ENCODE peak calls at places on chromosomes 1 and 21, in ten cellular contexts. O is GM23248, G is MM.1S, R is hepatocyte, W is PC-3, N is SK-N-SH, V is HCT116, S is PC-9, J is Karpas-422, Z is GM23338. E is an unnamed sample. For H3K9me2, the result is how much of the 10 kb centered on the place peaks cover.

GRCh38 chr1:81144240-81144639 is 656.5 kb upstream of the ADGRL2 start:
- DNase-seq in Z (peak), J (no peak), G (no peak), N (no peak), W (no peak), V (no peak), O (no peak), R (no peak), S (no peak), E (no peak)

GRCh38 chr1:224675589-224675988 is 59.5 kb downstream of the CNIH3 start:
- DNase-seq in G (no peak), W (no peak), Z (no peak), J (no peak), N (no peak), V (no peak), S (no peak), O (no peak), R (no peak), E (no peak)

GRCh38 chr1:101438359-101438758 is 201.5 kb downstream of the S1PR1 start:
- DNase-seq in S (no peak), G (peak), Z (peak), W (peak), R (peak), V (no peak), O (peak), N (no peak), J (peak), E (peak)

GRCh38 chr1:182383037-182383661 is 8.4 kb downstream of the GLUL start:
- DNase-seq in R (no peak), Z (no peak), W (no peak), J (no peak), G (no peak), O (no peak), V (no peak), N (no peak), S (no peak), E (no peak)

GRCh38 chr1:41360074-41361027 is 883 bp upstream of the FOXO6 start:
- DNase-seq in G (no peak), O (no peak), Z (peak), R (peak), W (peak), N (no peak), S (peak), J (no peak), V (no peak), E (no peak)

GRCh38 chr1:162670928-162671663 is 38.8 kb downstream of the DDR2 start:
- DNase-seq in R (no peak), O (peak), S (no peak), N (no peak), Z (no peak), J (no peak), G (no peak), W (peak), V (no peak), E (no peak)

GRCh38 chr1:228810855-228811654 is 75.8 kb downstream of the RHOU start:
- DNase-seq in S (no peak), Z (no peak), V (no peak), N (no peak), O (no peak), J (no peak), W (no peak), R (no peak), G (peak), E (no peak)

GRCh38 chr1:218613105-218613504 is 268.0 kb downstream of the TGFB2 start:
- DNase-seq in O (no peak), N (no peak), J (no peak), S (no peak), V (no peak), G (no peak), Z (peak), W (peak), R (no peak), E (no peak)

GRCh38 chr1:231844986-231845502 is 218.5 kb downstream of the DISC1 start:
- DNase-seq in J (no peak), S (no peak), W (peak), N (no peak), R (no peak), O (no peak), V (no peak), Z (no peak), G (no peak), E (peak)

GRCh38 chr1:22216210-22216883 is 73.5 kb upstream of the WNT4 start:
- DNase-seq in W (no peak), J (no peak), R (peak), Z (no peak), O (peak), G (no peak), V (no peak), N (no peak), S (no peak), E (no peak)

GRCh38 chr1:197725044-197725443 is 50.2 kb downstream of the DENND1B start:
- DNase-seq in S (no peak), G (no peak), Z (peak), J (peak), W (peak), N (no peak), R (no peak), V (peak), O (peak), E (peak)

GRCh38 chr1:198584163-198584562 is 43.7 kb upstream of the ATP6V1G3 start:
- DNase-seq in G (no peak), W (no peak), S (no peak), Z (peak), J (no peak), O (no peak), N (no peak), V (no peak), R (no peak), E (no peak)

GRCh38 chr1:192546596-192547199 is 28.9 kb upstream of the RGS1 start:
- DNase-seq in O (no peak), R (no peak), N (no peak), G (no peak), S (no peak), J (no peak), V (no peak), Z (no peak), W (no peak), E (no peak)

GRCh38 chr1:101996830-101997485 is at the start of gene OLFM3:
- DNase-seq in S (peak), J (no peak), W (no peak), G (no peak), Z (peak), R (peak), V (no peak), O (peak), N (peak), E (no peak)

GRCh38 chr1:11044849-11045427 is 2.1 kb downstream of the MASP2 start:
- DNase-seq in N (no peak), R (no peak), O (no peak), Z (no peak), G (no peak), V (no peak), S (no peak), W (no peak), J (no peak), E (no peak)

GRCh38 chr1:171793656-171794055 is 12.2 kb downstream of the METTL13 start:
- DNase-seq in Z (no peak), V (no peak), W (no peak), O (peak), R (no peak), G (no peak), J (no peak), N (no peak), S (no peak), E (no peak)

GRCh38 chr1:1906185-1907097 is 8.6 kb upstream of the CALML6 start:
- DNase-seq in J (peak), O (peak), R (peak), W (peak), S (peak), N (peak), Z (peak), V (peak), G (peak), E (peak)

GRCh38 chr1:177858222-177858894 is 111.5 kb downstream of the SEC16B start:
- DNase-seq in Z (no peak), J (no peak), O (peak), S (no peak), N (no peak), R (peak), W (no peak), V (no peak), G (no peak), E (no peak)

GRCh38 chr1:217274927-217275616 is 355.8 kb downstream of the GPATCH2 start:
- DNase-seq in W (peak), O (peak), V (no peak), S (no peak), J (no peak), R (no peak), Z (no peak), G (no peak), N (no peak), E (no peak)

GRCh38 chr1:75811211-75811981 is 14.7 kb downstream of the MSH4 start:
- DNase-seq in V (no peak), O (peak), S (no peak), N (no peak), R (no peak), G (no peak), Z (no peak), W (no peak), J (no peak), E (no peak)

GRCh38 chr1:71080178-71080781 is 555 bp downstream of the ZRANB2 start:
- DNase-seq in N (peak), R (peak), J (peak), V (no peak), W (no peak), S (no peak), Z (peak), G (peak), O (peak), E (peak)

GRCh38 chr1:185646202-185646683 is 87.9 kb upstream of the HMCN1 start:
- DNase-seq in W (peak), R (peak), V (peak), G (no peak), J (no peak), Z (peak), S (peak), O (peak), N (peak), E (no peak)

GRCh38 chr1:10033359-10033845 is 644 bp downstream of the UBE4B start:
- DNase-seq in G (peak), J (peak), S (peak), N (no peak), R (peak), O (peak), V (peak), Z (peak), W (peak), E (peak)

GRCh38 chr1:115283249-115283648 is 54.8 kb downstream of the NGF start:
- DNase-seq in S (no peak), W (no peak), R (no peak), V (no peak), J (no peak), Z (no peak), G (no peak), N (no peak), O (no peak), E (no peak)

GRCh38 chr1:213268221-213268620 is 217.2 kb downstream of the RPS6KC1 start:
- DNase-seq in W (peak), G (no peak), S (no peak), J (no peak), O (peak), Z (no peak), N (no peak), V (no peak), R (no peak), E (no peak)

GRCh38 chr1:8565802-8566201 is 247.9 kb downstream of the SLC45A1 start:
- DNase-seq in O (no peak), J (no peak), W (no peak), S (no peak), N (no peak), G (no peak), V (no peak), R (no peak), Z (no peak), E (no peak)

GRCh38 chr1:204685236-204686006 is at the start of gene LRRN2:
- DNase-seq in S (peak), Z (peak), G (no peak), J (no peak), V (no peak), N (peak), W (peak), O (peak), R (peak), E (no peak)

GRCh38 chr1:60949154-60949825 is 133.1 kb upstream of the NFIA start:
- DNase-seq in Z (peak), G (no peak), V (no peak), O (no peak), S (no peak), J (no peak), R (no peak), N (peak), W (no peak), E (no peak)
- H3K9me2 ChIP-seq in Z (under half), G (under half), V (under half), O (under half), S (under half), J (under half), R (under half), N (under half), W (under half), E (under half)

GRCh38 chr21:40345700-40346099 is 478.5 kb downstream of the PCP4 start:
- DNase-seq in N (no peak), G (no peak), Z (no peak), R (no peak), V (no peak), W (no peak), S (no peak), O (no peak), J (no peak), E (no peak)
- H3K9me2 ChIP-seq in N (under half), G (under half), Z (under half), R (under half), V (under half), W (under half), S (under half), O (under half), J (under half), E (under half)

GRCh38 chr1:24018611-24019580 is 38.8 kb upstream of the SRSF10 start:
- DNase-seq in W (peak), S (peak), N (peak), Z (peak), O (peak), R (peak), G (no peak), V (peak), J (no peak), E (no peak)
- H3K9me2 ChIP-seq in W (under half), S (under half), N (under half), Z (under half), O (under half), R (under half), G (under half), V (under half), J (under half), E (under half)

GRCh38 chr1:36305915-36306209 is 306 bp upstream of the SH3D21 start:
- DNase-seq in N (no peak), W (no peak), S (no peak), V (no peak), O (no peak), J (no peak), Z (no peak), G (no peak), R (peak), E (no peak)
- H3K9me2 ChIP-seq in N (under half), W (under half), S (under half), V (under half), O (under half), J (under half), Z (under half), G (under half), R (under half), E (under half)

E was measured in OCI-LY7.